ENCODE peak calls at places on chromosome 21, in nine cellular contexts. Q is upper lobe of right lung, P is endothelial cell of umbilical vein, A is cardiac muscle cell, Z is A673, V is adrenal gland, F is IMR-90, R is heart left ventricle, U is A549. W is an unnamed sample. For H3K4me1, the result is how much of the 10 kb centered on the place peaks cover.

GRCh38 chr21:31444061-31444460 is 100.0 kb upstream of the TIAM1 start:
- DNase-seq in P (no peak), U (no peak), V (no peak), Z (no peak), A (peak), Q (no peak), F (peak), R (no peak), W (no peak)

GRCh38 chr21:36747815-36748381 is 49.0 kb downstream of the SIM2 start:
- DNase-seq in F (peak), U (no peak), A (peak), P (peak), Z (peak), R (peak), V (peak), Q (peak), W (no peak)

GRCh38 chr21:23804866-23805265 is 1802.4 kb downstream of the MRPL39 start:
- DNase-seq in Z (no peak), P (no peak), A (no peak), V (no peak), Q (no peak), U (no peak), R (no peak), F (no peak), W (no peak)

GRCh38 chr21:31656199-31657095 is 3.0 kb upstream of the SOD1 start:
- DNase-seq in P (no peak), F (peak), V (no peak), Q (no peak), U (no peak), Z (no peak), A (no peak), R (no peak), W (no peak)

GRCh38 chr21:15749045-15749867 is 19.5 kb downstream of the USP25 start:
- DNase-seq in U (no peak), V (no peak), A (peak), F (peak), R (no peak), Z (no peak), P (peak), Q (no peak), W (no peak)

GRCh38 chr21:32499249-32500055 is 85.9 kb downstream of the TCP10L start:
- DNase-seq in R (peak), Q (no peak), Z (no peak), A (peak), P (peak), F (peak), U (no peak), V (no peak), W (no peak)

GRCh38 chr21:16076465-16076864 is 346.7 kb downstream of the USP25 start:
- DNase-seq in P (no peak), U (no peak), Q (no peak), F (no peak), A (no peak), R (no peak), V (no peak), Z (no peak), W (no peak)

GRCh38 chr21:17139696-17140095 is 373.1 kb upstream of the CXADR start:
- DNase-seq in F (no peak), R (no peak), P (peak), A (peak), Z (no peak), U (no peak), Q (no peak), V (no peak), W (peak)

GRCh38 chr21:31493350-31493880 is 149.4 kb upstream of the TIAM1 start:
- DNase-seq in R (no peak), P (no peak), A (no peak), Q (no peak), V (no peak), U (no peak), Z (no peak), F (no peak), W (no peak)

GRCh38 chr21:28454978-28455600 is 537.6 kb downstream of the LTN1 start:
- DNase-seq in Q (no peak), U (no peak), V (no peak), Z (no peak), A (no peak), R (no peak), F (peak), P (no peak), W (no peak)

GRCh38 chr21:15433091-15433490 is 296.7 kb upstream of the USP25 start:
- DNase-seq in R (no peak), P (no peak), U (no peak), Q (no peak), A (no peak), V (no peak), Z (no peak), F (no peak), W (no peak)

GRCh38 chr21:19522384-19522783 is 1118.8 kb upstream of the TMPRSS15 start:
- DNase-seq in Z (no peak), F (no peak), U (no peak), A (no peak), Q (no peak), R (no peak), V (no peak), P (no peak), W (no peak)

GRCh38 chr21:17455451-17455850 is 57.4 kb upstream of the CXADR start:
- DNase-seq in R (no peak), V (no peak), F (no peak), Q (no peak), P (no peak), Z (no peak), A (no peak), U (no peak), W (no peak)

GRCh38 chr21:39660191-39660590 is 47.5 kb downstream of the B3GALT5 start:
- DNase-seq in A (peak), Q (no peak), V (peak), U (no peak), F (peak), P (peak), R (peak), Z (no peak), W (no peak)

GRCh38 chr21:29218749-29219148 is 80.0 kb upstream of the BACH1 start:
- DNase-seq in R (no peak), P (no peak), A (no peak), V (no peak), Q (no peak), F (no peak), Z (no peak), U (no peak), W (no peak)

GRCh38 chr21:26783801-26784200 is 61.4 kb downstream of the ADAMTS1 start:
- DNase-seq in Q (no peak), P (no peak), U (no peak), R (no peak), F (no peak), A (peak), Z (no peak), V (no peak), W (no peak)

GRCh38 chr21:31732891-31733520 is 1.1 kb upstream of the SCAF4 start:
- DNase-seq in V (peak), R (no peak), F (peak), Z (no peak), U (peak), Q (no peak), P (no peak), A (peak), W (no peak)

GRCh38 chr21:32533611-32534010 is 51.7 kb downstream of the TCP10L start:
- DNase-seq in V (no peak), Q (no peak), F (no peak), Z (no peak), U (no peak), A (no peak), P (no peak), R (no peak), W (no peak)

GRCh38 chr21:15227919-15228318 is 163.1 kb upstream of the NRIP1 start:
- DNase-seq in R (no peak), F (no peak), Q (no peak), P (no peak), U (no peak), V (no peak), Z (no peak), A (no peak), W (no peak)

GRCh38 chr21:25080161-25080560 is 527.1 kb downstream of the MRPL39 start:
- DNase-seq in Z (no peak), A (no peak), V (no peak), F (no peak), U (no peak), Q (no peak), R (no peak), P (no peak), W (no peak)

GRCh38 chr21:32329776-32330175 is 31.1 kb downstream of the MRAP start:
- DNase-seq in V (no peak), A (peak), U (no peak), R (no peak), P (peak), F (peak), Q (no peak), Z (no peak), W (no peak)

GRCh38 chr21:27047331-27048314 is 80.7 kb upstream of the ADAMTS5 start:
- DNase-seq in Z (peak), P (no peak), A (no peak), Q (no peak), F (peak), U (no peak), V (no peak), R (no peak), W (no peak)

GRCh38 chr21:26849428-26850115 is 4.4 kb upstream of the ADAMTS1 start:
- DNase-seq in P (peak), U (no peak), Z (peak), A (peak), V (no peak), R (no peak), F (peak), Q (no peak), W (peak)

GRCh38 chr21:26147535-26147934 is 23.0 kb downstream of the APP start:
- DNase-seq in R (no peak), V (no peak), P (no peak), Q (no peak), U (no peak), F (no peak), Z (no peak), A (no peak), W (no peak)

GRCh38 chr21:36065497-36066036 is 4.3 kb upstream of the CBR1 start:
- DNase-seq in A (peak), Q (no peak), Z (peak), R (no peak), P (peak), U (no peak), V (no peak), F (peak), W (peak)

GRCh38 chr21:36450511-36450910 is 29.4 kb downstream of the CLDN14 start:
- DNase-seq in P (peak), Q (no peak), V (no peak), F (peak), R (no peak), U (no peak), Z (no peak), A (peak), W (no peak)

GRCh38 chr21:31798842-31799691 is 67.1 kb upstream of the SCAF4 start:
- DNase-seq in A (no peak), Z (no peak), P (no peak), R (no peak), F (peak), U (no peak), V (no peak), Q (no peak), W (no peak)

GRCh38 chr21:23853796-23854379 is 1753.4 kb downstream of the MRPL39 start:
- DNase-seq in U (no peak), Z (peak), Q (no peak), F (peak), R (no peak), V (no peak), A (peak), P (peak), W (peak)

GRCh38 chr21:33762798-33763572 is 120.7 kb downstream of the ITSN1 start:
- DNase-seq in U (no peak), A (peak), R (no peak), Q (no peak), F (peak), P (peak), Z (no peak), V (no peak), W (no peak)

GRCh38 chr21:25507522-25507921 is 99.8 kb downstream of the MRPL39 start:
- DNase-seq in R (no peak), A (no peak), V (no peak), Q (no peak), F (peak), P (no peak), U (no peak), Z (no peak), W (no peak)

GRCh38 chr21:9839011-9839661 is 682.2 kb upstream of the TPTE start:
- DNase-seq in Q (peak), P (no peak), U (no peak), R (peak), V (no peak), A (no peak), Z (no peak), F (no peak), W (no peak)

GRCh38 chr21:36478941-36479340 is 981 bp downstream of the CLDN14 start:
- DNase-seq in R (no peak), Q (no peak), V (no peak), A (peak), P (peak), F (no peak), Z (peak), U (peak), W (no peak)

GRCh38 chr21:36113647-36114428 is 21.0 kb upstream of the CBR3 start:
- DNase-seq in F (no peak), A (no peak), U (no peak), Q (peak), P (no peak), Z (no peak), R (no peak), V (no peak), W (peak)

GRCh38 chr21:28136687-28137086 is 856.0 kb downstream of the LTN1 start:
- DNase-seq in A (no peak), V (no peak), P (no peak), Z (no peak), F (no peak), Q (no peak), U (no peak), R (no peak), W (no peak)

GRCh38 chr21:33350676-33351075 is 25.9 kb downstream of the IFNAR1 start:
- DNase-seq in Q (no peak), A (no peak), V (no peak), U (no peak), P (no peak), R (no peak), Z (no peak), F (no peak), W (peak)

GRCh38 chr21:40730051-40730760 is 116.8 kb downstream of the DSCAM start:
- DNase-seq in Z (no peak), U (no peak), A (no peak), V (no peak), F (no peak), Q (no peak), R (no peak), P (no peak), W (no peak)

GRCh38 chr21:46052703-46053651 is 44.9 kb upstream of the COL6A2 start:
- DNase-seq in V (no peak), Q (no peak), R (no peak), A (peak), Z (no peak), U (no peak), P (no peak), F (peak), W (no peak)

GRCh38 chr21:46051821-46052675 is 45.9 kb upstream of the COL6A2 start:
- DNase-seq in Q (no peak), Z (no peak), R (no peak), V (no peak), U (no peak), A (no peak), F (no peak), P (no peak), W (no peak)

GRCh38 chr21:46050651-46051378 is 47.1 kb upstream of the COL6A2 start:
- DNase-seq in V (no peak), Z (no peak), R (no peak), Q (no peak), F (no peak), U (no peak), A (no peak), P (no peak), W (no peak)

GRCh38 chr21:46049890-46050650 is 47.8 kb upstream of the COL6A2 start:
- DNase-seq in A (no peak), Q (no peak), Z (no peak), V (no peak), P (no peak), R (no peak), F (no peak), U (no peak), W (no peak)

GRCh38 chr21:46051379-46051770 is 46.5 kb upstream of the COL6A2 start:
- DNase-seq in V (no peak), A (no peak), Z (no peak), R (no peak), U (no peak), P (no peak), Q (no peak), F (no peak), W (no peak)
- H3K4me3 ChIP-seq in V (no peak), A (no peak), Z (no peak), R (no peak), U (no peak), P (no peak), Q (no peak), F (no peak), W (no peak)

DNA sequence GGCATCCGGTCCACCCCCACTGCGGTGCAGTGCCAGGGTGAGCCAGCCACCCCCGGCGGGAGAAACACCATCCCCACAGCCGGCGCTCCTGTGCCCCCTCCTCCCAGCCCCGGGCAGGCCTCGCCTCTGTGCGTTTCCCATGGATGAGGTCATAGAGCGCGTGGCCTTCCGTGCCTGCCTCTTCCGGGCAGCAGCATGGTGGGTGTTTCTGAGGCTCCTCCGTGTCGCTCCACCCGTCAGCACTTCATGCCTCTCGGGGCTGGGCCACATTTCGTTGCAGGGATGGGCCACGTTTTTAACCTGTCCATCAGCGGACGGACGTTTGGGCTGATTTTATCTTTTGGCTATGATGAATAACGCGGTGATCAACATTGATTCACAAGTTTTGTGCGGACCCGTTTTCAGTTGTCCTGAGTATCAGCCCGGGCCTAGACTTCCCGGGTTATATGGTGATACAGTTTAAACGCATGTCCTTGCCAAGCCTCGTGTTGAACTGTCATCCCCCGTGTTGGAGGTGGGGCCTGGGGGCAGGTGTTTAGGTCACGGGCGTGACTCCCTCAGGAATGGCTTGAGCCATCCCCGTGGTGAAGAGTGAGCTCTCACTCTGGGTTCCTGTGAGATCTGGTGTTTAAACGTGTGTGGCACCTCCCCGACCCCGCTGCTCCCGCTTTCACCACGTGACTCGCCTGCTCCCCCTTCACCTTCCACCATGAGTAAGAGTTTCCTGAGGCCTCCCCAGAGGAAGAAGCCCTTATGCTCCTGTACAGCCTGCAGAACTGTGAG is 64.8 kb downstream of the SLX9 start:
- DNase-seq in Q (peak), A (no peak), U (no peak), P (peak), F (peak), Z (no peak), V (no peak), R (peak), W (no peak)
- H3K27ac ChIP-seq in Q (no peak), A (no peak), U (no peak), P (peak), F (no peak), Z (no peak), V (no peak), R (no peak), W (no peak)

DNA sequence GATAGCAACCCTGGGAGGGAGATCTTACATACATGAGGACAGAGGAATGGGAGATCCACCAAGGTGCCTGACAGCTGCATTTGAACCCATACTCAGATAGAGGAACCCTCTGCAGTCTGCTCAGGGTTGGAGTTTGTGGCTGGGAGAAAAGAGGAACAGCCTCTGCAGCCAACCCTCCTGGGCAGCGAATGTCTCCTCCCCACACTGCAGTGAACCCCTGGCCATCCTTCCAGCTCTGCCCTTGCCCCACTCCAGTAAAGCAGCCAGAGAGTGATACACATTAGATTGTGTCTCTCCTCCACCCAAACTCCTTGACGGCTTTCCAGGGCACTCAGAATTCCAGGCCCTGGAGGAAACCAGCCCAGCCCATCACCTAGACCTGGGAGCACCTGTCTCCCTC is 137.7 kb downstream of the RUNX1 start:
- DNase-seq in A (no peak), P (no peak), R (no peak), U (no peak), V (no peak), Q (no peak), F (no peak), Z (no peak), W (no peak)
- H3K4me1 ChIP-seq in A (under half), P (under half), R (under half), U (under half), V (under half), Q (under half), F (under half), Z (under half), W (under half)

DNA sequence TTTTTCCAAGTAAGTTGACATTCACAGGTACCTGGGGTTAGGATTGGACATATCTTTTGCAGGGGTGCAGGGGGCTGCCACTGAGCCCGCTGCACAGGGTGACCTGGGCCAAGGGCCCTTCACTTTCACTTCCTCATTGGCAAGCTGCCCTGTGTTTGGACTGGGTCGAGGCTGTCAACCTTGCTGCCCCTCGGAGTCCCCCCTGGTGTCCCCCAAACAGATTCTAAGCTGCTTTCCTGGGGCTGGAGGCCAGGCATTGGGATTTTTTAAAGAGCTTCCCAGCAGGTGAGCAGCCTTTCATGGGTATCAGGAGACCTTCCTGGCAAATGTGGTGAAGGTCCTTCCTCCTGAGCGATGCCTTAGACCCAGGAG is 7.9 kb upstream of the UMODL1 start:
- DNase-seq in U (no peak), A (no peak), Z (no peak), Q (no peak), P (no peak), F (no peak), V (peak), R (no peak), W (no peak)
- H3K4me3 ChIP-seq in U (no peak), A (no peak), Z (no peak), Q (peak), P (no peak), F (no peak), V (no peak), R (no peak), W (peak)

DNA sequence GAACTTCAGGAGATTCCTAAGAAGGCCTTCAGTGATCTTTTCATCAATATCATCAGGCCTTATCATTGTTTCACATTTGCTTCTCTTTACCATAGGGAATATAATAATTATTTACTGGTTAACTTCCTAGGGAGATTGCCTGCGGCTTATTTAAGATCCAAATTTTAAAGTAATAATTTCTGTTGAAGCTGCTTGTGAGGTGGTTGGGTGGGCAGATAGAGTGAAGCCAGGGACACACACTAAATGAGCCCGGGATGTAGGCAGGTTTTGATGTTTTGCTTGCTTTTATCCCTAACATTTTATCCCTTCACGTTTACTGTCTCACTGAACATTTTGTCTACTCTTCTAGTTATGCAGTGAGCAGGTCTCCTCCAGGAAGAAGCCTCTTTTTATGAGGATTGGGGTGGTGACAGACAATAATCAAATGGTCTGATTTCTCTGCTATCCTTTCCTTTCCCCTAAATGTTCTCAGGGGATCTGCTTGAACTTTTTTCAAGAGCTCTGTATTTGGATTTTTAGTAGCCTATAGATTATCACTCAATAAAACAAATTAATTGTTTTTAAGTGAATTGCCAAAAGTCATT is 164.7 kb downstream of the RUNX1 start:
- DNase-seq in R (no peak), Z (no peak), F (no peak), V (no peak), A (no peak), P (peak), U (no peak), Q (no peak), W (no peak)
- H3K27ac ChIP-seq in R (peak), Z (no peak), F (peak), V (no peak), A (no peak), P (peak), U (peak), Q (peak), W (peak)